ENCODE peak calls at places on chromosomes 13 and 19, in seven cellular contexts. C is activated naive CD4-positive, alpha-beta T cell; U is AG09309; D is dorsolateral prefrontal cortex; X is HFFc6; K is C1 segment of cervical spinal cord; I is stimulated activated CD4-positive, alpha-beta T cell treated with anti-CD3 and anti-CD28 coated beads, Interleukin-4, amount 100 ng/mL, for 1 hour. W is an unnamed sample.

GRCh38 chr13:111658150-111659100 is 338.0 kb downstream of the TEX29 start:
- DNase-seq in I (no peak), D (peak; percentile 65), U (no peak), X (no peak), C (no peak), K (peak; percentile 18), W (no peak)

GRCh38 chr13:110628952-110629701 is 13.8 kb downstream of the NAXD start:
- DNase-seq in U (no peak), X (no peak), I (no peak), D (no peak), K (no peak), C (no peak), W (no peak)

GRCh38 chr13:35292329-35292728 is 184.2 kb downstream of the MAB21L1 start:
- DNase-seq in D (no peak), I (no peak), K (no peak), X (no peak), C (no peak), U (no peak), W (no peak)

GRCh38 chr13:30191491-30192100 is 115.8 kb downstream of the KATNAL1 start:
- DNase-seq in U (no peak), C (no peak), D (no peak), I (no peak), K (no peak), X (peak; percentile 13), W (no peak)

GRCh38 chr19:18499055-18499775 is 22.7 kb downstream of the ELL start:
- DNase-seq in C (no peak), U (no peak), X (no peak), K (no peak), I (no peak), D (no peak), W (no peak)

GRCh38 chr13:21402586-21403307 is 56.4 kb downstream of the ZDHHC20 start:
- DNase-seq in I (no peak), X (peak; percentile 40), U (no peak), K (no peak), D (no peak), C (no peak), W (no peak)

GRCh38 chr19:47819841-47820244 is 1.9 kb upstream of the CRX start:
- DNase-seq in K (no peak), I (no peak), C (no peak), U (no peak), X (no peak), D (no peak), W (peak; percentile 43)

GRCh38 chr19:33622809-33623511 is 1.2 kb downstream of the CHST8 start:
- DNase-seq in K (no peak), I (no peak), X (no peak), U (no peak), D (no peak), C (no peak), W (no peak)

GRCh38 chr13:97506511-97506910 is 72.5 kb downstream of the RAP2A start:
- DNase-seq in U (peak; percentile 7), C (no peak), D (no peak), X (peak; percentile 20), I (no peak), K (peak; percentile 9), W (no peak)

GRCh38 chr19:5697890-5698634 is 8.0 kb downstream of the RPL36 start:
- DNase-seq in U (no peak), K (no peak), C (no peak), X (no peak), D (no peak), I (no peak), W (no peak)

GRCh38 chr19:29129148-29129547 is 83.8 kb downstream of the UQCRFS1 start:
- DNase-seq in K (no peak), X (no peak), C (no peak), U (no peak), D (no peak), I (no peak), W (no peak)

GRCh38 chr19:29815231-29815630 is 3.4 kb downstream of the CCNE1 start:
- DNase-seq in D (no peak), C (no peak), X (no peak), U (no peak), I (no peak), K (no peak), W (no peak)

GRCh38 chr13:45278096-45278645 is 62.8 kb downstream of the TPT1 start:
- DNase-seq in C (no peak), I (no peak), X (no peak), U (no peak), K (no peak), D (no peak), W (no peak)

GRCh38 chr13:46126552-46127171 is 21.8 kb upstream of the CPB2 start:
- DNase-seq in D (peak; percentile 80), I (peak; percentile 73), K (peak; percentile 39), X (peak; percentile 63), U (peak; percentile 20), C (peak; percentile 10), W (peak; percentile 40)

GRCh38 chr13:26679411-26679810 is 81.2 kb downstream of the GPR12 start:
- DNase-seq in X (peak; percentile 40), K (no peak), D (no peak), C (no peak), I (no peak), U (no peak), W (no peak)

GRCh38 chr19:45601524-45602522 is at the start of gene GPR4:
- DNase-seq in X (no peak), D (no peak), I (no peak), K (no peak), C (no peak), U (no peak), W (no peak)

GRCh38 chr13:51113186-51113881 is 2.3 kb upstream of the C13orf42 start:
- DNase-seq in I (no peak), D (no peak), U (no peak), C (no peak), X (no peak), K (no peak), W (no peak)

GRCh38 chr19:37564624-37565369 is 29.8 kb downstream of the ZNF571 start:
- DNase-seq in D (no peak), I (no peak), C (no peak), U (no peak), K (no peak), X (no peak), W (no peak)

GRCh38 chr19:44796701-44797115 is 12.2 kb upstream of the BCAM start:
- DNase-seq in U (no peak), D (no peak), K (no peak), C (no peak), I (no peak), X (no peak), W (no peak)